ENCODE peak calls at places on chromosomes 4 and X, in ten cellular contexts. A, Z, I, T, F, Q, O, D, J and B are unnamed samples.

GRCh38 chr4:139584784-139585183 is 28.8 kb upstream of the SETD7 start:
- DNase-seq in T (no peak), A (peak), D (no peak), F (no peak), J (no peak), I (no peak), O (no peak), Q (peak), Z (no peak), B (no peak)

GRCh38 chrX:19174401-19175025 is 52.2 kb upstream of the ADGRG2 start:
- DNase-seq in J (peak), A (peak), O (no peak), Q (peak), D (no peak), T (no peak), Z (no peak), F (no peak), I (no peak), B (peak)

GRCh38 chr4:126405369-126405982 is 1090.7 kb downstream of the FAT4 start:
- DNase-seq in O (peak), Z (no peak), F (no peak), T (no peak), Q (peak), I (no peak), D (no peak), A (no peak), J (peak), B (no peak)

GRCh38 chr4:48706741-48707140 is 73.3 kb downstream of the FRYL start:
- DNase-seq in F (no peak), Z (no peak), I (no peak), O (no peak), J (no peak), A (no peak), Q (peak), T (no peak), D (no peak), B (no peak)

GRCh38 chr4:185911556-185912064 is 99.6 kb upstream of the SORBS2 start:
- DNase-seq in F (no peak), A (peak), O (no peak), I (no peak), T (no peak), J (peak), D (no peak), Q (peak), Z (no peak), B (no peak)

GRCh38 chr4:22253431-22253830 is 262.4 kb downstream of the ADGRA3 start:
- DNase-seq in F (no peak), I (no peak), Z (no peak), D (no peak), Q (no peak), O (no peak), T (no peak), A (no peak), J (no peak), B (no peak)

GRCh38 chr4:98522603-98523395 is 135.6 kb downstream of the TSPAN5 start:
- DNase-seq in J (peak), F (no peak), A (peak), Q (peak), D (no peak), O (peak), T (no peak), Z (no peak), I (no peak), B (no peak)

GRCh38 chr4:56658410-56659003 is 22.6 kb downstream of the HOPX start:
- DNase-seq in T (no peak), I (no peak), O (peak), Z (no peak), Q (peak), D (no peak), A (no peak), J (peak), F (no peak), B (no peak)

GRCh38 chr4:6362896-6363295 is 93.2 kb downstream of the WFS1 start:
- DNase-seq in Z (no peak), O (peak), F (no peak), I (no peak), J (no peak), T (peak), Q (peak), D (no peak), A (peak), B (no peak)

GRCh38 chr4:69642961-69643360 is 3.5 kb upstream of the UGT2A2 start:
- DNase-seq in D (no peak), J (no peak), O (no peak), Z (no peak), I (no peak), T (no peak), A (no peak), Q (no peak), F (no peak), B (no peak)

GRCh38 chr4:47011189-47011518 is 17.8 kb upstream of the GABRA4 start:
- DNase-seq in D (no peak), T (no peak), O (no peak), F (no peak), Z (no peak), I (no peak), J (no peak), A (no peak), Q (no peak), B (no peak)

GRCh38 chr4:167897116-167897515 is 195.2 kb upstream of the ANXA10 start:
- DNase-seq in O (peak), Z (no peak), T (peak), I (no peak), J (no peak), A (peak), D (no peak), Q (peak), F (no peak), B (no peak)

GRCh38 chrX:40084471-40084870 is 13.3 kb downstream of the BCOR start:
- DNase-seq in D (no peak), Z (no peak), I (no peak), O (no peak), F (no peak), T (no peak), J (no peak), A (no peak), Q (no peak), B (no peak)

GRCh38 chrX:45322382-45322781 is 121.7 kb upstream of the DIPK2B start:
- DNase-seq in Q (peak), F (no peak), A (peak), D (peak), O (peak), Z (peak), I (peak), T (peak), J (peak), B (peak)

GRCh38 chr4:62014982-62015739 is 815.0 kb downstream of the ADGRL3 start:
- DNase-seq in Q (no peak), F (no peak), J (no peak), A (no peak), T (no peak), O (no peak), D (no peak), Z (no peak), I (no peak), B (no peak)

GRCh38 chr4:15653864-15654391 is 1.2 kb downstream of the FBXL5 start:
- DNase-seq in Q (peak), T (no peak), O (peak), I (no peak), A (peak), Z (no peak), J (peak), F (no peak), D (no peak), B (no peak)

GRCh38 chr4:16897351-16897750 is 1.1 kb downstream of the LDB2 start:
- DNase-seq in I (no peak), Q (no peak), D (no peak), T (peak), Z (no peak), O (no peak), J (peak), F (no peak), A (no peak), B (no peak)

GRCh38 chr4:102007959-102008425 is 217.5 kb downstream of the BANK1 start:
- DNase-seq in O (no peak), A (no peak), J (no peak), Z (no peak), T (no peak), I (no peak), F (no peak), D (no peak), Q (no peak), B (no peak)

GRCh38 chr4:182238355-182238931 is 4.8 kb upstream of the TENM3 start:
- DNase-seq in Q (no peak), D (no peak), O (no peak), J (peak), T (peak), F (no peak), A (peak), I (no peak), Z (no peak), B (no peak)

GRCh38 chrX:16185725-16186136 is 18.4 kb downstream of the MAGEB17 start:
- DNase-seq in O (peak), F (no peak), Z (no peak), J (peak), Q (peak), D (no peak), T (peak), A (peak), I (no peak), B (peak)

GRCh38 chr4:107379054-107379869 is 340.8 kb downstream of the PAPSS1 start:
- DNase-seq in D (no peak), I (no peak), O (peak), Z (no peak), A (peak), Q (peak), J (peak), T (no peak), F (no peak), B (no peak)

GRCh38 chr4:107380190-107380589 is 339.8 kb downstream of the PAPSS1 start:
- DNase-seq in F (no peak), Q (no peak), Z (no peak), A (no peak), J (no peak), T (no peak), I (no peak), O (no peak), D (no peak), B (no peak)

GRCh38 chr4:107380836-107381438 is 339.1 kb downstream of the PAPSS1 start:
- DNase-seq in Q (peak), I (no peak), Z (no peak), T (no peak), J (no peak), D (no peak), O (no peak), F (no peak), A (no peak), B (no peak)

GRCh38 chr4:107376293-107376692 is 340.2 kb upstream of the DKK2 start:
- DNase-seq in T (no peak), Q (no peak), A (no peak), I (no peak), Z (no peak), D (no peak), O (no peak), J (no peak), F (no peak), B (no peak)
- TF ChIP-seq CTCF in T (no peak), Q (no peak), A (no peak), I (no peak), Z (no peak), D (no peak), O (no peak), J (no peak), F (no peak), B (no peak)

DNA sequence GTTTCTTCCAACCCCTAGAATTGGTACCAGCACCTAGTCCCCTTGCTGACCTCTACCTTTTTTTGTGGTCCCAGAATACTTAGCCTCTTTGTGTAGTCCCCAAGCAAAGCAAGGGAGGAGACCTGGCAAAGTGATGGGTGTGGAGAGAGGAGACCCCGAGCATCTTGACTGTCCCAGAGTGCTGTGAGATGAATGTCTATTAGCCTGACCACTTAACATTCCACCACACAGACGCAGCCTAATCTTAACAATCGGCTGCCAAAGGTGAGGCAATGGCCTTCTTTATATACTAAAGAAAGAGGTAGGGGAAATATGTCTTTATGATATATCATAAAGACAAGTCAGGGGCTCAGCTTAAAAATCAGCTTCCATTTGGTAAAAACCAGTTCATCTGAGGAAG is 55.9 kb downstream of the TRIM2 start:
- DNase-seq in Q (no peak), J (no peak), O (no peak), A (no peak), F (no peak), D (no peak), I (no peak), Z (no peak), T (peak), B (no peak)
- H3K4me3 ChIP-seq in Q (no peak), J (no peak), O (no peak), A (no peak), F (no peak), D (no peak), I (no peak), Z (no peak), T (no peak), B (no peak)

GRCh38 chr4:103364066-103364465 is 165.9 kb upstream of the CENPE start:
- DNase-seq in I (no peak), O (no peak), A (no peak), Z (no peak), J (no peak), F (no peak), T (no peak), Q (no peak), D (no peak), B (no peak)
- TF ChIP-seq CTCF in I (no peak), O (no peak), A (no peak), Z (no peak), J (no peak), F (no peak), T (no peak), Q (no peak), D (no peak), B (no peak)

DNA sequence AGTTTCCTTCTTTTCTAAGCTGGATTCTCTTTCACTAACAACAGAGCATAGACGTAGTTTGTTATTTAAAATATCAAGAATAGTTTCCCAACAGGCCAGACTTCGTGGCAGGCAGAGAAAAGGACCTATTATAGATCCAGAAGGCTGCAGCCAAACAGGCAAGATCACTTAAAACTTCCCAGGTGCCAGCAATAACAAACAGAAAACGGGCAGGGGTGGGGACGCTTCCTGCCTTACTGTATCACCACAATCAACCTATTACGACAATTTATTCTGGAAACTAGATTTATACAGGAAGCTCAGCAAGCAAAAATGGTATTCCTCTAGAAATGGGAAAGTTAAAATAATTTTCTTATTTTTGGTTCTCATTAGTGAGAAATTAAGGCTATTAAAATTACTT is 22.1 kb downstream of the RWDD4 start:
- DNase-seq in Z (no peak), A (peak), J (peak), F (no peak), O (no peak), I (no peak), T (no peak), Q (no peak), D (peak), B (no peak)
- H3K4me3 ChIP-seq in Z (no peak), A (peak), J (no peak), F (peak), O (no peak), I (peak), T (no peak), Q (no peak), D (peak), B (no peak)